ENCODE peak calls at places on chromosomes 5 and 9, in five cellular contexts. M, C, S, Y and F are unnamed samples.

GRCh38 chr5:93581738-93582414 is 857 bp upstream of the NR2F1-AS1 start:
- DNase-seq in M (no peak), C (peak; percentile 77), S (peak; percentile 66), Y (no peak), F (no peak)

GRCh38 chr5:141762790-141763368 is 80.8 kb upstream of the ARAP3 start:
- DNase-seq in M (no peak), C (no peak), S (no peak), Y (no peak), F (no peak)

GRCh38 chr5:141040093-141040762 is 10.9 kb upstream of the PCDHB1 start:
- DNase-seq in M (peak; percentile 45), C (peak; percentile 89), S (no peak), Y (no peak), F (no peak)

GRCh38 chr5:180090098-180090768 is 18.7 kb upstream of the RNF130 start:
- DNase-seq in M (peak; percentile 81), C (peak; percentile 97), S (peak; percentile 62), Y (no peak), F (peak; percentile 93)

GRCh38 chr5:39121315-39121714 is 47.1 kb upstream of the RICTOR start:
- DNase-seq in M (no peak), C (no peak), S (peak; percentile 33), Y (no peak), F (no peak)

GRCh38 chr5:14665110-14665822 is 748 bp downstream of the OTULIN start:
- DNase-seq in M (peak; percentile 62), C (peak; percentile 62), S (peak; percentile 33), Y (no peak), F (no peak)

GRCh38 chr5:2441496-2442180 is 309.8 kb downstream of the IRX2 start:
- DNase-seq in M (no peak), C (no peak), S (no peak), Y (no peak), F (no peak)

GRCh38 chr5:127521138-127521770 is 3.8 kb downstream of the PRRC1 start:
- DNase-seq in M (no peak), C (no peak), S (no peak), Y (no peak), F (no peak)

GRCh38 chr5:135330798-135331096 is 68.3 kb downstream of the MACROH2A1 start:
- DNase-seq in M (no peak), C (no peak), S (no peak), Y (no peak), F (no peak)

GRCh38 chr5:33690736-33691135 is 201.1 kb downstream of the ADAMTS12 start:
- DNase-seq in M (peak; percentile 21), C (no peak), S (peak; percentile 94), Y (peak; percentile 47), F (no peak)

GRCh38 chr9:137613738-137614523 is 4.9 kb upstream of the EHMT1 start:
- DNase-seq in M (no peak), C (no peak), S (no peak), Y (no peak), F (no peak)

GRCh38 chr9:88106492-88106891 is 31.8 kb downstream of the SPATA31C2 start:
- DNase-seq in M (peak; percentile 10), C (peak; percentile 59), S (peak; percentile 48), Y (no peak), F (no peak)

GRCh38 chr5:125412561-125413535 is 666.4 kb upstream of the ZNF608 start:
- DNase-seq in M (peak; percentile 70), C (peak; percentile 96), S (peak; percentile 67), Y (peak; percentile 66), F (peak; percentile 82)

GRCh38 chr5:1734908-1735289 is 64.7 kb downstream of the MRPL36 start:
- DNase-seq in M (no peak), C (no peak), S (no peak), Y (no peak), F (no peak)

GRCh38 chr5:172834570-172835245 is 657 bp downstream of the ERGIC1 start:
- DNase-seq in M (no peak), C (peak; percentile 74), S (peak; percentile 46), Y (no peak), F (no peak)

GRCh38 chr5:167982-168660 is 23.2 kb upstream of the LRRC14B start:
- DNase-seq in M (peak; percentile 93), C (no peak), S (peak; percentile 99), Y (peak; percentile 92), F (peak; percentile 67)

GRCh38 chr5:135944967-135945560 is 9.7 kb downstream of the LECT2 start:
- DNase-seq in M (peak; percentile 56), C (peak; percentile 83), S (peak; percentile 80), Y (peak; percentile 87), F (no peak)

GRCh38 chr5:43039468-43040286 is 442 bp downstream of the ANXA2R start:
- DNase-seq in M (no peak), C (peak; percentile 87), S (peak; percentile 75), Y (peak; percentile 53), F (peak; percentile 91)

GRCh38 chr5:118139361-118139760 is 849.0 kb downstream of the DTWD2 start:
- DNase-seq in M (no peak), C (no peak), S (no peak), Y (no peak), F (no peak)

GRCh38 chr5:150641006-150641570 is 628 bp downstream of the SYNPO start:
- DNase-seq in M (peak; percentile 51), C (no peak), S (peak; percentile 86), Y (no peak), F (peak; percentile 92)

GRCh38 chr9:8895498-8896224 is 1096.1 kb upstream of the DMAC1 start:
- DNase-seq in M (no peak), C (peak; percentile 63), S (no peak), Y (no peak), F (no peak)

GRCh38 chr5:59768204-59769040 is 125.1 kb downstream of the PDE4D start:
- DNase-seq in M (peak; percentile 19), C (peak; percentile 52), S (peak; percentile 67), Y (peak; percentile 8), F (peak; percentile 83)

GRCh38 chr9:129624947-129625346 is 1.0 kb upstream of the NTMT1 start:
- DNase-seq in M (no peak), C (no peak), S (no peak), Y (no peak), F (no peak)

GRCh38 chr5:172091956-172092732 is 85.7 kb upstream of the FBXW11 start:
- DNase-seq in M (no peak), C (no peak), S (no peak), Y (no peak), F (no peak)

GRCh38 chr5:64744914-64745313 is 23.6 kb downstream of the SREK1IP1 start:
- DNase-seq in M (no peak), C (peak; percentile 97), S (no peak), Y (no peak), F (no peak)

GRCh38 chr9:130137870-130138653 is 34.1 kb upstream of the NCS1 start:
- DNase-seq in M (peak; percentile 82), C (peak; percentile 89), S (peak; percentile 98), Y (peak; percentile 92), F (no peak)

GRCh38 chr5:39547548-39548154 is 122.9 kb upstream of the DAB2 start:
- DNase-seq in M (peak; percentile 70), C (peak; percentile 63), S (peak; percentile 76), Y (peak; percentile 51), F (no peak)

GRCh38 chr5:68217476-68217984 is 2.0 kb downstream of the PIK3R1 start:
- DNase-seq in M (no peak), C (no peak), S (peak; percentile 29), Y (no peak), F (peak; percentile 63)

GRCh38 chr5:55160493-55161209 is 680 bp downstream of the GPX8 start:
- DNase-seq in M (peak; percentile 69), C (peak; percentile 88), S (peak; percentile 97), Y (peak; percentile 87), F (no peak)

GRCh38 chr5:163347671-163348070 is 89.7 kb upstream of the CCNG1 start:
- DNase-seq in M (peak; percentile 40), C (peak; percentile 76), S (peak; percentile 56), Y (peak; percentile 12), F (no peak)

GRCh38 chr5:59458966-59459729 is 434.4 kb downstream of the PDE4D start:
- DNase-seq in M (no peak), C (no peak), S (no peak), Y (no peak), F (no peak)

GRCh38 chr9:127793093-127793708 is 7.4 kb downstream of the CDK9 start:
- DNase-seq in M (no peak), C (no peak), S (peak; percentile 61), Y (no peak), F (no peak)

GRCh38 chr5:154761062-154761740 is 6.0 kb downstream of the LARP1 start:
- DNase-seq in M (no peak), C (no peak), S (no peak), Y (no peak), F (no peak)

GRCh38 chr9:133774799-133775198 is 36.6 kb upstream of the SARDH start:
- DNase-seq in M (no peak), C (no peak), S (no peak), Y (no peak), F (peak; percentile 70)

GRCh38 chr5:102971693-102972293 is 148.1 kb downstream of the GIN1 start:
- DNase-seq in M (peak; percentile 32), C (peak; percentile 9), S (peak; percentile 68), Y (peak; percentile 6), F (no peak)

GRCh38 chr5:179382486-179382885 is 37.2 kb upstream of the ADAMTS2 start:
- DNase-seq in M (no peak), C (no peak), S (no peak), Y (no peak), F (peak; percentile 11)

GRCh38 chr5:180491496-180491895 is 2.7 kb upstream of the CNOT6 start:
- DNase-seq in M (no peak), C (peak; percentile 81), S (no peak), Y (no peak), F (no peak)

GRCh38 chr5:131863700-131864099 is 66.9 kb upstream of the FNIP1 start:
- DNase-seq in M (no peak), C (no peak), S (no peak), Y (no peak), F (no peak)